ENCODE peak calls at places on chromosome 21, in seven cellular contexts. L, A, S, V, G, W and R are unnamed samples.
A peak's percentile ranks its signal among the peaks of the same experiment; 100 is the strongest.

GRCh38 chr21:33670076-33670475 is 27.8 kb downstream of the ITSN1 start:
- DNase-seq in W (peak; percentile 32), L (no peak), S (no peak), G (no peak), V (no peak), A (no peak), R (no peak)

GRCh38 chr21:43613755-43614638 is 45.3 kb downstream of the HSF2BP start:
- DNase-seq in S (no peak), L (no peak), W (no peak), G (no peak), V (no peak), A (peak; percentile 32), R (no peak)

GRCh38 chr21:39386194-39386593 is 37.3 kb upstream of the HMGN1 start:
- DNase-seq in S (no peak), V (no peak), W (peak; percentile 50), L (peak; percentile 19), G (no peak), A (no peak), R (no peak)

GRCh38 chr21:16407403-16408279 is 677.9 kb downstream of the USP25 start:
- DNase-seq in G (no peak), W (no peak), L (no peak), A (no peak), S (no peak), V (no peak), R (no peak)

GRCh38 chr21:29834617-29835016 is 105.2 kb downstream of the GRIK1 start:
- DNase-seq in A (no peak), L (no peak), W (no peak), G (no peak), V (no peak), S (no peak), R (no peak)

GRCh38 chr21:27515676-27516075 is 548.8 kb upstream of the ADAMTS5 start:
- DNase-seq in A (no peak), S (no peak), L (no peak), W (no peak), G (no peak), V (no peak), R (no peak)

GRCh38 chr21:24225432-24225831 is 1381.8 kb downstream of the MRPL39 start:
- DNase-seq in G (no peak), S (peak; percentile 32), W (no peak), V (no peak), A (no peak), L (no peak), R (no peak)

GRCh38 chr21:43648171-43648570 is 11.1 kb downstream of the HSF2BP start:
- DNase-seq in L (no peak), V (no peak), A (no peak), G (no peak), S (no peak), W (no peak), R (no peak)

GRCh38 chr21:37005548-37006242 is 807 bp upstream of the RIPPLY3 start:
- DNase-seq in A (no peak), G (no peak), V (no peak), L (no peak), W (peak; percentile 21), S (no peak), R (no peak)

GRCh38 chr21:45386728-45387371 is 18.1 kb upstream of the COL18A1 start:
- DNase-seq in S (peak; percentile 71), A (peak; percentile 84), G (no peak), W (no peak), L (no peak), V (peak; percentile 89), R (peak; percentile 75)

GRCh38 chr21:36709868-36710728 is 11.2 kb downstream of the SIM2 start:
- DNase-seq in L (no peak), W (no peak), V (no peak), A (no peak), S (no peak), G (no peak), R (no peak)